ENCODE peak calls at places on chromosomes 4 and X, in four cellular contexts. H, J, N and V are unnamed samples. For H3K4me1, the result is how much of the 10 kb centered on the place peaks cover.

GRCh38 chr4:4392501-4393183 is 5.7 kb downstream of the NSG1 start:
- DNase-seq in H (no peak), J (no peak), N (no peak), V (no peak)

GRCh38 chr4:14693728-14694127 is 308.6 kb upstream of the CPEB2 start:
- DNase-seq in H (no peak), J (no peak), N (no peak), V (no peak)

GRCh38 chr4:145283909-145284308 is 103.5 kb upstream of the OTUD4 start:
- DNase-seq in J (no peak), N (no peak), H (no peak), V (no peak)

GRCh38 chr4:123433976-123434375 is 37.4 kb downstream of the SPRY1 start:
- DNase-seq in N (no peak), J (no peak), H (no peak), V (no peak)

GRCh38 chrX:2502120-2502667 is 1.4 kb upstream of the DHRSX start:
- DNase-seq in H (no peak), J (no peak), N (no peak), V (peak)

GRCh38 chr4:100118213-100118612 is 72.1 kb downstream of the DDIT4L start:
- DNase-seq in J (no peak), N (no peak), H (no peak), V (no peak)

GRCh38 chr4:185395255-185395955 is at the start of gene LRP2BP:
- DNase-seq in H (no peak), J (no peak), N (no peak), V (no peak)

GRCh38 chr4:183161630-183162029 is 62.6 kb downstream of the WWC2 start:
- DNase-seq in N (no peak), J (no peak), H (no peak), V (no peak)

GRCh38 chrX:49172280-49172780 is 632 bp downstream of the PLP2 start:
- DNase-seq in N (peak), J (peak), H (peak), V (peak)

GRCh38 chrX:7351946-7352345 is 204.0 kb upstream of the PUDP start:
- DNase-seq in N (no peak), H (no peak), J (peak), V (no peak)
- H3K4me3 ChIP-seq in N (no peak), H (no peak), J (no peak), V (no peak)

GRCh38 chrX:123175366-123176122 is 8.5 kb upstream of the GRIA3 start:
- DNase-seq in H (no peak), J (no peak), N (no peak), V (no peak)
- H3K27ac ChIP-seq in H (no peak), J (no peak), N (no peak), V (no peak)

DNA sequence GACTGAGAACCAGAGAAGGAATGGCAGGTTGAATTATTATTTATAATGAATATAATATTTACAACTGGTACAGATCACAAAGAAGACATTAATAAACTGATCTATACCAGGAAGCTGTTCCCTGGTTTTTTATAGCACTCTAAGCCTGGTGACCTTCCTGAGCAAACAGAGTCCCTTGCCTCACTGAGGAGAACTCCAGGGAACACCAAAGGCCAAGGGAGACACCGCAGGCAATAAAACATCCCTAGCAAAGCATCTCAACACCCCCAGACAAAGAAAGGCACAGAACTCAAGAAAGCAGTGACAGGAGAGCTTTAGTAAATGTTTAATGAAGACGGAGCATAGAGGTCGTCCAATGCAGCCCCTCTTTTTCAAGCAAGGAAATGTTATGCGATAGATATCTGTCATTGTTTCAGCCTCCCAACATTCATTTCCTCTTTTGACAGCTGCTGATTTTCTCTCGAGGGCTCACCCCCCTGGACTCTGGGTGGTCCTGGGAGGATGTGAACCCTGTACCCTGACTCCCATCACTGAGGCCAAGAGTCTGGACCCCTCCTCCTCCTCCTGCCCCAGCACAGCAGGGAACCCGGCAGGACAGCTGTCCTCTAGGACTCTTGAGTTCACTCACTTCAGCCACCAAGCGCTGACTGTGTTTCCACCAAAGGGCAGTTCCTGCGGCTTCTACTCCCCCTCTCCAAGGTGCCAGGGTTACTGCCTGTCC is 342.5 kb upstream of the GATB start:
- DNase-seq in J (no peak), H (no peak), N (no peak), V (no peak)
- H3K4me1 ChIP-seq in J (under half), H (under half), N (half or more), V (under half)

GRCh38 chr4:73376962-73377361 is 27.1 kb upstream of the ALB start:
- DNase-seq in H (no peak), N (no peak), J (no peak), V (no peak)
- H3K4me3 ChIP-seq in H (no peak), N (no peak), J (no peak), V (no peak)

GRCh38 chrX:111039606-111040005 is 56.4 kb upstream of the PAK3 start:
- DNase-seq in N (no peak), J (peak), H (no peak), V (no peak)

GRCh38 chrX:111035991-111036390 is 60.0 kb upstream of the PAK3 start:
- DNase-seq in H (no peak), N (no peak), J (no peak), V (no peak)

GRCh38 chrX:111035256-111035655 is 60.7 kb upstream of the PAK3 start:
- DNase-seq in H (no peak), N (no peak), J (no peak), V (no peak)

GRCh38 chrX:111040377-111041017 is 55.5 kb upstream of the PAK3 start:
- DNase-seq in J (peak), H (no peak), N (no peak), V (no peak)

DNA sequence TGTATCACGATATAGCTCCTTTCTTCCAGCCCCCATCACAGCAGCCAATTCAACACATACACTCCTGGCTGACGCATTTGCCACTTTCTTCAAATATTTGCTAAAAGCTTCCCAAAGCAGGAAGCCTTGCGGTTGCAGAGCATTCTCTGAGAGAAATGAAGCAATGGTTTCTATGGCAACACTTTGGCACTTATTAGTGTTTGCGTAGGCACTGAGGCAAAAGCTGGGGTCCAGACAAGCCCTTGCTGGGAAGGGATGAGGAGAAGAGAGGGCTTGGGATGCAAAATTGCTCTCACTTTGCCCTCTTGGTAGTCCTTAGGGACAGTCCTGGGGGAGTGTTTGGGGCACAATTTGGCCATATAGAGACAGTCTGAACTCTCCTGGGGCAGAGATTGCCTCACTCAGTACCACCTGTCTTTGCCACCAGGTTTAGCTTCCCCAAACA is 55.0 kb upstream of the PAK3 start:
- DNase-seq in H (peak), J (peak), N (no peak), V (no peak)
- H3K27ac ChIP-seq in H (no peak), J (no peak), N (no peak), V (no peak)

DNA sequence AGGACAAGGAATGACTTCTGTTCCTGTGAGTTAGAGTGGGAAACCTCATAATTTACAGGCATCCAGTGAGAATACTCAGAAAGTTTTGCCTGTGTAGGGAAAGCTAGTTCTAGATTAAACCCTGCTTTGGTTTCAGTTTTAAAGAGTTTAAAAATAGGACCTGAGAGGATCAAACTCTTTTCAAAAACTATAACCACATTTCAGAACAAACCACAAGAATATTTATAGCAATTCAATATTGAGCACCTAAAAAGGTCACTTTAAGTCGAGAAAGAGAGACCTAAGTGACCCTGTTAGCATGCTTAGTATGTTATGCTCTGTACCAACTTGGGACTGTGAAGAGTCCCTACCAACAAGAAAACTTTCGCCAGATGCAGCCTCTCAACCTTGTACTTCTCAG is 17.4 kb upstream of the PWWP3B start:
- DNase-seq in J (no peak), N (no peak), H (no peak), V (no peak)
- H3K4me1 ChIP-seq in J (under half), N (under half), H (under half), V (under half)

DNA sequence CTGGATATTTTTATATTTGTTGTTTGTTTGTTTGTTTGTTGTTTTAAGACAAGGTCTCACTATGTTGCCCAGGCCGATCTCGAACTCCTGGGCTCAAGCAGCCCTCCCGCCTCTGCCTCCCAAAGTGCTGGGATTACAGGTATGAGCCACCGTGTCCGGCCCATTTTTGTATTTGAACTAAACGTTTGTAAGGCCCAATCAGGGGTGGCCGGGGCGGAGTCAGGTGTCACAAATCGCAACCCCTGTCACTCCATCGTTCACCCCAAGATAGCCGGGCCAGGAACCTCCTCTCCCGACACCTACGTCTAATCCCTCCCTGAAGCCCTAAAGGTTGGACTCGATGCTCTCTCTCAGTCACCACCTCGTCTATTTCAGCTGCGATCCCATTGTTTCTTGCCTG is 722 bp upstream of the EFHC2 start:
- DNase-seq in H (peak), J (no peak), N (no peak), V (peak)
- H3K4me3 ChIP-seq in H (no peak), J (no peak), N (peak), V (no peak)

GRCh38 chr4:1243451-1244080 is 5.4 kb downstream of the CTBP1 start:
- DNase-seq in H (no peak), N (no peak), J (no peak), V (no peak)

GRCh38 chr4:1241466-1241935 is 7.4 kb downstream of the CTBP1 start:
- DNase-seq in N (no peak), H (no peak), J (no peak), V (no peak)

GRCh38 chr4:1240721-1241465 is 8.0 kb downstream of the CTBP1 start:
- DNase-seq in H (no peak), N (peak), J (no peak), V (no peak)

GRCh38 chr4:1242506-1243450 is 6.2 kb downstream of the CTBP1 start:
- DNase-seq in N (peak), H (no peak), J (no peak), V (no peak)

GRCh38 chr4:1241936-1242505 is 6.9 kb downstream of the CTBP1 start:
- DNase-seq in J (no peak), H (no peak), N (peak), V (peak)
- H3K27ac ChIP-seq in J (no peak), H (peak), N (no peak), V (no peak)

DNA sequence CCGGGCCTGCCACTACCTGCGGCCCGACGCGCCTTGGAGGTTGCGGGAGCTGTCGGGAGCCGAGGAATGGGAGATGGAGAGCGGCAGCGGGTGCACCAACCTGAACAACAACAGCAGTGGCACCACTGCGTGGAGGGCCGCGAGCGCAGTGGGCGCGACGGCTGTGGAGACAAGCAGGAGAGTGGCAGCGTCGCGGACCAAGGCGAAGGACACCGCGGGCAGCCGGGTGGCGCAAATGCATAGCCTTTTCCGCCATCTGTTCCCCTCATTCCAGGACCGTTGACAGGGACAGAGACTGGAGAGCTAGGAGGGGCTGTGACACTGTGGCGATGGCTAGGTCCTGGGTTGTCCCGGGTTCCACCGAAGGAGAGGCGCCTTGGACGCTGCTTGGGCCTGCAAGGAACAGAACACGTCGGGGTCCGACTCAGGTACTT is 962 bp downstream of the SOWAHD start:
- DNase-seq in J (no peak), N (no peak), H (no peak), V (no peak)
- H3K4me1 ChIP-seq in J (under half), N (under half), H (under half), V (under half)